ENCODE peak calls at places on chromosomes 12 and 14, in ten cellular contexts. D, R, V, B, C, T, I, G, P and O are unnamed samples.
A peak's percentile ranks its signal among the peaks of the same experiment; 100 is the strongest.

GRCh38 chr12:39884616-39885125 is 221.2 kb downstream of the SLC2A13 start:
- DNase-seq in I (no peak), B (no peak), T (no peak), R (no peak), C (no peak), P (no peak), G (no peak), D (no peak), V (no peak), O (no peak)

GRCh38 chr12:6172086-6172485 is 28.1 kb upstream of the CD9 start:
- DNase-seq in P (no peak), V (no peak), C (no peak), I (no peak), D (no peak), T (no peak), G (no peak), R (no peak), B (no peak), O (no peak)

GRCh38 chr12:89183985-89184435 is 168.3 kb downstream of the DUSP6 start:
- DNase-seq in T (peak; percentile 45), C (no peak), B (no peak), D (peak; percentile 15), P (no peak), G (peak; percentile 33), I (no peak), V (no peak), R (no peak), O (no peak)

GRCh38 chr12:28177461-28177860 is 12.8 kb upstream of the CCDC91 start:
- DNase-seq in T (no peak), C (no peak), R (no peak), B (no peak), I (no peak), D (no peak), G (no peak), P (no peak), V (no peak), O (no peak)

GRCh38 chr14:87152701-87153100 is 840.3 kb downstream of the GALC start:
- DNase-seq in C (no peak), T (no peak), B (no peak), P (no peak), I (no peak), R (no peak), D (no peak), V (no peak), G (no peak), O (no peak)

GRCh38 chr14:101903111-101903561 is 61.2 kb upstream of the DYNC1H1 start:
- DNase-seq in D (no peak), P (no peak), G (no peak), B (no peak), I (no peak), C (no peak), V (no peak), R (no peak), T (no peak), O (no peak)

GRCh38 chr12:5376591-5377207 is 55.2 kb upstream of the NTF3 start:
- DNase-seq in C (no peak), B (no peak), R (no peak), I (no peak), G (peak; percentile 72), V (no peak), D (no peak), P (no peak), T (no peak), O (no peak)

GRCh38 chr12:89980236-89980635 is 271.6 kb upstream of the ATP2B1 start:
- DNase-seq in B (no peak), G (peak; percentile 38), R (no peak), T (peak; percentile 17), V (no peak), P (no peak), D (no peak), C (peak; percentile 16), I (no peak), O (no peak)

GRCh38 chr12:32546272-32546671 is 132.8 kb upstream of the DNM1L start:
- DNase-seq in I (peak; percentile 45), T (no peak), D (no peak), V (no peak), C (no peak), B (no peak), P (no peak), R (no peak), G (no peak), O (no peak)

GRCh38 chr12:32545413-32545970 is 133.6 kb upstream of the DNM1L start:
- DNase-seq in G (no peak), D (no peak), B (no peak), T (no peak), V (no peak), C (no peak), I (no peak), P (no peak), R (no peak), O (no peak)

GRCh38 chr12:32544893-32545292 is 134.2 kb upstream of the DNM1L start:
- DNase-seq in D (no peak), R (no peak), P (no peak), I (no peak), B (no peak), G (no peak), T (no peak), C (no peak), V (no peak), O (no peak)

GRCh38 chr12:32541754-32542374 is 137.2 kb upstream of the DNM1L start:
- DNase-seq in P (no peak), G (no peak), I (peak; percentile 29), C (no peak), B (no peak), D (no peak), R (no peak), T (no peak), V (no peak), O (no peak)

GRCh38 chr12:32542550-32543229 is 136.4 kb upstream of the DNM1L start:
- DNase-seq in R (no peak), G (no peak), C (no peak), T (no peak), P (no peak), I (no peak), D (no peak), B (no peak), V (no peak), O (no peak)
- TF ChIP-seq CTCF in R (no peak), G (no peak), C (no peak), T (no peak), P (no peak), I (no peak), D (no peak), B (no peak), V (no peak), O (no peak)

DNA sequence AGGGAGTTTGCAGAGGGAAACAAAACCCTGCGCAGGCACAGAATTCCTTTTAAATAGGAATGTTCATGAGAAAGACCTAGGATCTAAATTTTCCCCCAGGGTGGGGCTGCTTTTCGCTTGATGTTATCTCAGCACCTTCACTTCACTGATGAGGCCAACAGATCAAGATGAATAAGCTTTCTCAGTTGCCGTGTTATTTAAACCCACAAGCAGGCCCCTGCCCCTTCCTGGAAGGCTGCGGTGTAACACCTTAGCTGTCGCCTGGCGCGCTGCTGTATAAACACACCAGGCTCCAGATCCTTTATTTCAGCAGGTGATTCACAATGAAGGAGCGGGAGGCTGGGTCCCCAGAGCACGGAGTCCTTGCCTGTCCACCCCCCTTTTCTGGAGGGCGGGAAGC is 515.3 kb downstream of the FUT8 start:
- DNase-seq in B (peak; percentile 54), D (no peak), I (no peak), R (no peak), V (no peak), G (peak; percentile 21), C (no peak), P (no peak), T (no peak), O (peak; percentile 95)
- TF ChIP-seq CTCF in B (no peak), D (no peak), I (no peak), R (no peak), V (no peak), G (no peak), C (no peak), P (no peak), T (no peak), O (no peak)

DNA sequence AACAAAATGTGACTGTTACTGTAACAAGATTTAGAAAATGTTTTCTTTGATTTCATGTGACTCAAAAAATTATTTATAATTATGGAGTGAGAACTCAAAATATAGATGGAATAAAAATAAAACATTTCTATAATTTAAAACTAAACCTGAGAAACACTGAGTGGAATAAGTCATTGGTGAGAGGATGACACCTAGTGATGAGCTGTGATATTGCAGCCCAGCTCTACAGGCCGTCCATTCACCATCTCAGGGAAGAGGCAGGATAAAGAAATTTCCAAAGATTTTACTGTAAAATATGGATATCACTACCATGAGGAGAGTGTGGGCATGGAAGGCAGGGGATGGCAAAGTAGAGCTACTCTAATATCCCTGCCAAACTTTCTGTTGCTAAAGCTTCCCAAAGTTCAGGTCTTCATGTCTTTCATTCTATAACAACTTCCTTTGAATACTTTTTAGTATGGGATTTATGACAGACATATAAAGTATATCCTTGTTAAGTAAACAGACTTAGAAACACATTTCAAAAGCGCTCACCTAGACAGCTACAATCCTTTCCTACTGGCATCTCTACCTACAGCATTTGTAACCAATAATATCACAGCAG is 308.0 kb downstream of the ITPR2 start:
- DNase-seq in V (no peak), C (peak; percentile 23), B (peak; percentile 46), D (no peak), P (peak; percentile 33), T (peak; percentile 43), G (peak; percentile 43), R (no peak), I (no peak), O (peak; percentile 25)
- TF ChIP-seq CTCF in V (peak; percentile 35), C (peak; percentile 69), B (peak; percentile 86), D (peak; percentile 43), P (peak; percentile 85), T (peak; percentile 37), G (peak; percentile 46), R (peak; percentile 79), I (peak; percentile 41), O (peak; percentile 67)

GRCh38 chr12:48814313-48815280 is 3.7 kb upstream of the CACNB3 start:
- DNase-seq in C (peak; percentile 76), B (peak; percentile 83), P (no peak), D (no peak), I (peak; percentile 42), V (peak; percentile 89), R (peak; percentile 94), G (peak; percentile 92), T (peak; percentile 82), O (peak; percentile 86)

GRCh38 chr12:48816148-48816854 is 2.0 kb upstream of the CACNB3 start:
- DNase-seq in R (no peak), G (peak; percentile 70), C (no peak), T (no peak), I (no peak), B (no peak), D (no peak), P (no peak), V (no peak), O (no peak)

GRCh38 chr12:48817957-48818830 is at the start of gene CACNB3:
- DNase-seq in D (no peak), R (peak; percentile 85), B (peak; percentile 89), G (peak; percentile 84), C (peak; percentile 65), T (peak; percentile 55), V (peak; percentile 86), P (no peak), I (no peak), O (peak; percentile 86)

GRCh38 chr12:48813464-48814312 is 4.6 kb upstream of the CACNB3 start:
- DNase-seq in T (no peak), B (peak; percentile 89), V (peak; percentile 39), I (no peak), D (no peak), P (no peak), C (no peak), R (peak; percentile 45), G (no peak), O (no peak)

DNA sequence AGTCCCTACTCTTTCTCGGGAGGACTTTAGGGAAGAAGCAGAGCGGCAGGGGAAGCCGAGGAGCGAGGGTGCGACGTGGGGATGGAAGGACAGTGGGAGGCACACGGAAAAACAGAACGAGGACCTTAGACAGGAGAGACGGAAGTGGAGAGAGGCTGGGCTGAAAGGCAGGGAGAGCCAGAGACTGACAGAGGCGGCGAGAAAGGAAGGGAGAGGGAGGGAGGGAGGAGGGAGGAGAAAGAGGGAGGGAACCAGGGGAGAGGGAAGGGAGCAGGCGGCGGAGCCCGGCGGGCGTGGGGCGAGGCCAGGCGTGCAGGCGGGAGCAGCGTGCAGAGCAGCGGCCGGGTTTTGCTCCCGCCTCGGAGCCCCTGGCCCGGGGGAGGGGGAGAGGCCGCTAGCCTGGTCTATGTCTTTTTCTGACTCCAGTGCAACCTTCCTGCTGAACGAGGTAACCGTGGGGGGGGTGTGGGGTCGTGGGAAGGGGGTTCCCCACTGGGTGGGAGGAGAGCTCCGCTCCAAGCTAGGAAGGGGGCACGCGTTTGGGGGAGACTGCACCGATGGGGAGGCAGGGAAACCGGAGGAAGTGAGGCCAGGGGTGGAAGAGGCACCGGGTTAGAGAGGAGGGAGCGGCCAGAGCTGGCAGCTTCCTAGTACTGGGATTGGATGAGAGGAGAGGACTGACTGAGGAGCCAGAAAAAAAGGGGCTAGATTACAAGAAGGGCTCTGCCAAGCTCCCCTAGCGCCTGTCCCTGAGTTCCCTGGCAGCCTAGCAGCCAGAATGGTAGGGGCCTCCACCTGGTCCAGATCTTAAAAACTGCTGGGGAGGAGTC is 2.8 kb upstream of the CACNB3 start:
- DNase-seq in V (peak; percentile 78), P (peak; percentile 48), T (peak; percentile 84), I (peak; percentile 41), D (peak; percentile 49), C (peak; percentile 85), B (peak; percentile 90), R (no peak), G (peak; percentile 92), O (peak; percentile 37)
- TF ChIP-seq CTCF in V (no peak), P (no peak), T (no peak), I (no peak), D (no peak), C (no peak), B (no peak), R (no peak), G (no peak), O (no peak)